ENCODE peak calls at places on chromosomes 2 and 18, in nine cellular contexts. One of them, this sample, is unnamed.
A peak's percentile ranks its signal among the peaks of the same experiment; 100 is the strongest.

GRCh38 chr2:70489165-70489564 is 64.5 kb downstream of the TGFA start:
- DNase-seq in heart left ventricle: no peak
- DNase-seq in foreskin fibroblast: no peak
- DNase-seq in H9: no peak
- DNase-seq in Peyer's patch: no peak
- DNase-seq in fibroblast of pulmonary artery: no peak
- DNase-seq in upper lobe of right lung: no peak
- DNase-seq in AG04449: no peak
- DNase-seq in testis: no peak
- DNase-seq in this sample: no peak

GRCh38 chr18:79584491-79585394 is 94.9 kb upstream of the CTDP1 start:
- DNase-seq in heart left ventricle: peak; percentile 20
- DNase-seq in foreskin fibroblast: no peak
- DNase-seq in H9: peak; percentile 24
- DNase-seq in Peyer's patch: peak; percentile 38
- DNase-seq in fibroblast of pulmonary artery: no peak
- DNase-seq in upper lobe of right lung: peak; percentile 48
- DNase-seq in AG04449: no peak
- DNase-seq in testis: no peak
- DNase-seq in this sample: no peak

GRCh38 chr18:69432847-69433246 is 32.2 kb downstream of the DOK6 start:
- DNase-seq in heart left ventricle: no peak
- DNase-seq in foreskin fibroblast: no peak
- DNase-seq in H9: no peak
- DNase-seq in Peyer's patch: no peak
- DNase-seq in fibroblast of pulmonary artery: no peak
- DNase-seq in upper lobe of right lung: no peak
- DNase-seq in AG04449: no peak
- DNase-seq in testis: no peak
- DNase-seq in this sample: no peak

GRCh38 chr2:234544659-234545611 is 48.1 kb upstream of the ARL4C start:
- DNase-seq in heart left ventricle: peak; percentile 54
- DNase-seq in foreskin fibroblast: peak; percentile 78
- DNase-seq in H9: peak; percentile 89
- DNase-seq in Peyer's patch: peak; percentile 85
- DNase-seq in fibroblast of pulmonary artery: peak; percentile 60
- DNase-seq in upper lobe of right lung: peak; percentile 77
- DNase-seq in AG04449: no peak
- DNase-seq in testis: peak; percentile 80
- DNase-seq in this sample: peak; percentile 85

GRCh38 chr2:67945976-67946375 is 116.8 kb downstream of the C1D start:
- DNase-seq in heart left ventricle: no peak
- DNase-seq in foreskin fibroblast: peak; percentile 19
- DNase-seq in H9: no peak
- DNase-seq in Peyer's patch: no peak
- DNase-seq in fibroblast of pulmonary artery: no peak
- DNase-seq in upper lobe of right lung: no peak
- DNase-seq in AG04449: no peak
- DNase-seq in testis: no peak
- DNase-seq in this sample: no peak

GRCh38 chr2:165293439-165294420 is 54.5 kb downstream of the SCN2A start:
- DNase-seq in heart left ventricle: no peak
- DNase-seq in foreskin fibroblast: peak; percentile 90
- DNase-seq in H9: peak; percentile 52
- DNase-seq in Peyer's patch: peak; percentile 61
- DNase-seq in fibroblast of pulmonary artery: peak; percentile 92
- DNase-seq in upper lobe of right lung: no peak
- DNase-seq in AG04449: peak; percentile 65
- DNase-seq in testis: peak; percentile 67
- DNase-seq in this sample: peak; percentile 71

GRCh38 chr18:3816601-3817363 is 366.8 kb downstream of the TGIF1 start:
- DNase-seq in heart left ventricle: no peak
- DNase-seq in foreskin fibroblast: peak; percentile 88
- DNase-seq in H9: no peak
- DNase-seq in Peyer's patch: peak; percentile 52
- DNase-seq in fibroblast of pulmonary artery: peak; percentile 95
- DNase-seq in upper lobe of right lung: no peak
- DNase-seq in AG04449: peak; percentile 97
- DNase-seq in testis: no peak
- DNase-seq in this sample: peak; percentile 28

GRCh38 chr2:105375001-105375561 is 23.8 kb downstream of the FHL2 start:
- DNase-seq in heart left ventricle: peak; percentile 40
- DNase-seq in foreskin fibroblast: peak; percentile 85
- DNase-seq in H9: no peak
- DNase-seq in Peyer's patch: no peak
- DNase-seq in fibroblast of pulmonary artery: peak; percentile 81
- DNase-seq in upper lobe of right lung: no peak
- DNase-seq in AG04449: no peak
- DNase-seq in testis: peak; percentile 62
- DNase-seq in this sample: no peak

GRCh38 chr2:101982630-101983029 is 9.1 kb upstream of the IL1R2 start:
- DNase-seq in heart left ventricle: no peak
- DNase-seq in foreskin fibroblast: no peak
- DNase-seq in H9: no peak
- DNase-seq in Peyer's patch: no peak
- DNase-seq in fibroblast of pulmonary artery: no peak
- DNase-seq in upper lobe of right lung: no peak
- DNase-seq in AG04449: no peak
- DNase-seq in testis: no peak
- DNase-seq in this sample: no peak

GRCh38 chr2:101984656-101985055 is 7.1 kb upstream of the IL1R2 start:
- DNase-seq in heart left ventricle: no peak
- DNase-seq in foreskin fibroblast: no peak
- DNase-seq in H9: no peak
- DNase-seq in Peyer's patch: no peak
- DNase-seq in fibroblast of pulmonary artery: no peak
- DNase-seq in upper lobe of right lung: no peak
- DNase-seq in AG04449: no peak
- DNase-seq in testis: no peak
- DNase-seq in this sample: no peak

GRCh38 chr2:101985101-101985792 is 6.5 kb upstream of the IL1R2 start:
- DNase-seq in heart left ventricle: no peak
- DNase-seq in foreskin fibroblast: no peak
- DNase-seq in H9: no peak
- DNase-seq in Peyer's patch: no peak
- DNase-seq in fibroblast of pulmonary artery: no peak
- DNase-seq in upper lobe of right lung: no peak
- DNase-seq in AG04449: no peak
- DNase-seq in testis: no peak
- DNase-seq in this sample: peak; percentile 8

GRCh38 chr2:101983486-101983885 is 8.3 kb upstream of the IL1R2 start:
- DNase-seq in heart left ventricle: no peak
- DNase-seq in foreskin fibroblast: peak; percentile 51
- DNase-seq in H9: no peak
- DNase-seq in Peyer's patch: no peak
- DNase-seq in fibroblast of pulmonary artery: peak; percentile 35
- DNase-seq in upper lobe of right lung: no peak
- DNase-seq in AG04449: no peak
- DNase-seq in testis: peak; percentile 43
- DNase-seq in this sample: no peak

GRCh38 chr2:101983928-101984327 is 7.8 kb upstream of the IL1R2 start:
- DNase-seq in heart left ventricle: no peak
- DNase-seq in foreskin fibroblast: peak; percentile 54
- DNase-seq in H9: no peak
- DNase-seq in Peyer's patch: no peak
- DNase-seq in fibroblast of pulmonary artery: peak; percentile 48
- DNase-seq in upper lobe of right lung: no peak
- DNase-seq in AG04449: no peak
- DNase-seq in testis: no peak
- DNase-seq in this sample: no peak
- TF ChIP-seq CTCF in heart left ventricle: peak; percentile 8
- TF ChIP-seq CTCF in foreskin fibroblast: peak; percentile 37
- TF ChIP-seq CTCF in H9: peak; percentile 46
- TF ChIP-seq CTCF in Peyer's patch: peak; percentile 30
- TF ChIP-seq CTCF in fibroblast of pulmonary artery: peak; percentile 65
- TF ChIP-seq CTCF in upper lobe of right lung: peak; percentile 33
- TF ChIP-seq CTCF in AG04449: peak; percentile 8
- TF ChIP-seq CTCF in testis: peak; percentile 23
- TF ChIP-seq CTCF in this sample: no peak

GRCh38 chr2:122148128-122148792 is 392.8 kb downstream of the TSN start:
- DNase-seq in heart left ventricle: no peak
- DNase-seq in foreskin fibroblast: no peak
- DNase-seq in H9: no peak
- DNase-seq in Peyer's patch: no peak
- DNase-seq in fibroblast of pulmonary artery: no peak
- DNase-seq in upper lobe of right lung: no peak
- DNase-seq in AG04449: no peak
- DNase-seq in testis: no peak
- DNase-seq in this sample: no peak

GRCh38 chr2:122144884-122145283 is 389.4 kb downstream of the TSN start:
- DNase-seq in heart left ventricle: no peak
- DNase-seq in foreskin fibroblast: no peak
- DNase-seq in H9: no peak
- DNase-seq in Peyer's patch: no peak
- DNase-seq in fibroblast of pulmonary artery: no peak
- DNase-seq in upper lobe of right lung: no peak
- DNase-seq in AG04449: no peak
- DNase-seq in testis: no peak
- DNase-seq in this sample: no peak

GRCh38 chr2:122150546-122150945 is 395.1 kb downstream of the TSN start:
- DNase-seq in heart left ventricle: no peak
- DNase-seq in foreskin fibroblast: no peak
- DNase-seq in H9: no peak
- DNase-seq in Peyer's patch: no peak
- DNase-seq in fibroblast of pulmonary artery: no peak
- DNase-seq in upper lobe of right lung: no peak
- DNase-seq in AG04449: no peak
- DNase-seq in testis: no peak
- DNase-seq in this sample: no peak

GRCh38 chr2:122145805-122146204 is 390.4 kb downstream of the TSN start:
- DNase-seq in heart left ventricle: no peak
- DNase-seq in foreskin fibroblast: no peak
- DNase-seq in H9: no peak
- DNase-seq in Peyer's patch: no peak
- DNase-seq in fibroblast of pulmonary artery: no peak
- DNase-seq in upper lobe of right lung: no peak
- DNase-seq in AG04449: no peak
- DNase-seq in testis: no peak
- DNase-seq in this sample: no peak
- TF ChIP-seq CTCF in heart left ventricle: no peak
- TF ChIP-seq CTCF in foreskin fibroblast: no peak
- TF ChIP-seq CTCF in H9: no peak
- TF ChIP-seq CTCF in Peyer's patch: no peak
- TF ChIP-seq CTCF in fibroblast of pulmonary artery: no peak
- TF ChIP-seq CTCF in upper lobe of right lung: no peak
- TF ChIP-seq CTCF in AG04449: no peak
- TF ChIP-seq CTCF in testis: no peak
- TF ChIP-seq CTCF in this sample: no peak

GRCh38 chr2:96264656-96265348 is 995 bp downstream of the TMEM127 start:
- DNase-seq in heart left ventricle: peak; percentile 38
- DNase-seq in foreskin fibroblast: peak; percentile 69
- DNase-seq in H9: no peak
- DNase-seq in Peyer's patch: peak; percentile 64
- DNase-seq in fibroblast of pulmonary artery: peak; percentile 51
- DNase-seq in upper lobe of right lung: no peak
- DNase-seq in AG04449: no peak
- DNase-seq in testis: peak; percentile 39
- DNase-seq in this sample: peak; percentile 46
- TF ChIP-seq CTCF in heart left ventricle: peak; percentile 23
- TF ChIP-seq CTCF in foreskin fibroblast: peak; percentile 58
- TF ChIP-seq CTCF in H9: peak; percentile 46
- TF ChIP-seq CTCF in Peyer's patch: no peak
- TF ChIP-seq CTCF in fibroblast of pulmonary artery: peak; percentile 43
- TF ChIP-seq CTCF in upper lobe of right lung: peak; percentile 23
- TF ChIP-seq CTCF in AG04449: peak; percentile 51
- TF ChIP-seq CTCF in testis: no peak
- TF ChIP-seq CTCF in this sample: no peak

DNA sequence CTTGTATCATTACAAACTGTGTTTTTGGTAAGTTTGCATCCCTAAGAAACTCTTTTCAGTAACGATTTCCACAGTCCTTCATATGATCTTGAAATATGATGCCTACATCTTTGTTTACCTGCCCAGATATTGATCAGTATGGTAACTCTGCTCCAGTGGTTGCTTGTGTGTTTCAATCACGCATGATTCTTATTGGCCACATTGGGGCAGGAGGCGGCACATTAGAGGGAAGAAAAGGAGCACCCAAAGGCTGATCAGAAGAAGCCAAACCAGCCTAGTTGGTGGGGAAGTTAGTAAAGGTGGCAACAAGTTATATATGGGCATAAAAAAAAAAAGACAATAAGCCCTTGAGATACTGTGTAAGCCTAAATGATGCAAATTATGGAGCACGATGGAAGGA is 158.9 kb downstream of the RHBDD1 start:
- DNase-seq in heart left ventricle: no peak
- DNase-seq in foreskin fibroblast: no peak
- DNase-seq in H9: no peak
- DNase-seq in Peyer's patch: no peak
- DNase-seq in fibroblast of pulmonary artery: no peak
- DNase-seq in upper lobe of right lung: no peak
- DNase-seq in AG04449: no peak
- DNase-seq in testis: no peak
- DNase-seq in this sample: no peak
- TF ChIP-seq CTCF in heart left ventricle: no peak
- TF ChIP-seq CTCF in foreskin fibroblast: peak; percentile 4
- TF ChIP-seq CTCF in H9: peak; percentile 53
- TF ChIP-seq CTCF in Peyer's patch: no peak
- TF ChIP-seq CTCF in fibroblast of pulmonary artery: peak; percentile 14
- TF ChIP-seq CTCF in upper lobe of right lung: no peak
- TF ChIP-seq CTCF in AG04449: no peak
- TF ChIP-seq CTCF in testis: no peak
- TF ChIP-seq CTCF in this sample: no peak

GRCh38 chr2:32136097-32136496 is 29.6 kb upstream of the SLC30A6 start:
- DNase-seq in heart left ventricle: no peak
- DNase-seq in foreskin fibroblast: peak; percentile 22
- DNase-seq in H9: no peak
- DNase-seq in Peyer's patch: no peak
- DNase-seq in fibroblast of pulmonary artery: no peak
- DNase-seq in upper lobe of right lung: no peak
- DNase-seq in AG04449: peak; percentile 31
- DNase-seq in testis: no peak
- DNase-seq in this sample: no peak

DNA sequence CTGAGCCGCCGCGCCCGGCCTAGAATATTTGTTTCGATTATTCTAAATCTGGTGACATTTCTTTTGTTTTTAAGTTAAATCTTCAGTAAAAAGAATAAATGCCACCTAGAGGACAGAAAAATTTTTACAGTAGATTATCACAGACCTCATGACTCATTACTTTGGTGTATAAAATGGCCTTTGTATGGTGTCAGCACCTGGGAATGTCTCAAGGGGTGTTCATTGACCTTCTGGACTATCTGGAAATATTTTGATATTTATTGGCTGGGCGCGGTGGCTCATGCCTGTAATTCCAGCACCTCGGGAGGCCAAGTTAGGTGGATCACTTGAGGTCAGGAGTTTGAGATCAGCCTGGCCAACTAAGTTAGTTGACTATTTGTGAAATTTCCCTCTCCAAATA is 30.3 kb upstream of the SLC30A6 start:
- DNase-seq in heart left ventricle: no peak
- DNase-seq in foreskin fibroblast: peak; percentile 70
- DNase-seq in H9: no peak
- DNase-seq in Peyer's patch: peak; percentile 68
- DNase-seq in fibroblast of pulmonary artery: peak; percentile 73
- DNase-seq in upper lobe of right lung: peak; percentile 33
- DNase-seq in AG04449: peak; percentile 28
- DNase-seq in testis: no peak
- DNase-seq in this sample: peak; percentile 63
- TF ChIP-seq CTCF in heart left ventricle: peak; percentile 13
- TF ChIP-seq CTCF in foreskin fibroblast: no peak
- TF ChIP-seq CTCF in H9: peak; percentile 42
- TF ChIP-seq CTCF in Peyer's patch: peak; percentile 60
- TF ChIP-seq CTCF in fibroblast of pulmonary artery: peak; percentile 33
- TF ChIP-seq CTCF in upper lobe of right lung: peak; percentile 18
- TF ChIP-seq CTCF in AG04449: no peak
- TF ChIP-seq CTCF in testis: peak; percentile 21
- TF ChIP-seq CTCF in this sample: peak; percentile 16

GRCh38 chr18:12890500-12890899 is 6.5 kb upstream of the PTPN2 start:
- DNase-seq in heart left ventricle: no peak
- DNase-seq in foreskin fibroblast: peak; percentile 28
- DNase-seq in H9: no peak
- DNase-seq in Peyer's patch: no peak
- DNase-seq in fibroblast of pulmonary artery: peak; percentile 28
- DNase-seq in upper lobe of right lung: no peak
- DNase-seq in AG04449: no peak
- DNase-seq in testis: no peak
- DNase-seq in this sample: peak; percentile 22
- TF ChIP-seq CTCF in heart left ventricle: no peak
- TF ChIP-seq CTCF in foreskin fibroblast: peak; percentile 17
- TF ChIP-seq CTCF in H9: peak; percentile 37
- TF ChIP-seq CTCF in Peyer's patch: no peak
- TF ChIP-seq CTCF in fibroblast of pulmonary artery: peak; percentile 28
- TF ChIP-seq CTCF in upper lobe of right lung: no peak
- TF ChIP-seq CTCF in AG04449: no peak
- TF ChIP-seq CTCF in testis: no peak
- TF ChIP-seq CTCF in this sample: peak; percentile 35